ENCODE peak calls at places on chromosomes 4 and X, in nine cellular contexts. I is lower lobe of right lung, V is lung, Q is colonic mucosa, G is cardiac muscle cell, S is SK-N-SH, E is right cardiac atrium, H is astrocyte, T is GM23248. P is an unnamed sample.

GRCh38 chr4:78756721-78757120 is 19.4 kb upstream of the BMP2K start:
- DNase-seq in E (no peak), V (no peak), S (no peak), H (no peak), Q (no peak), T (no peak), I (no peak), G (no peak), P (no peak)

GRCh38 chr4:107931775-107932321 is 499 bp downstream of the CYP2U1 start:
- DNase-seq in T (no peak), G (no peak), H (no peak), I (peak; percentile 52), S (no peak), E (no peak), V (no peak), Q (peak; percentile 18), P (no peak)

GRCh38 chr4:154277164-154277563 is 214.4 kb downstream of the DCHS2 start:
- DNase-seq in V (no peak), H (peak; percentile 18), T (no peak), I (no peak), E (no peak), S (no peak), G (no peak), Q (no peak), P (no peak)

GRCh38 chr4:1211371-1211770 is 37.6 kb downstream of the CTBP1 start:
- DNase-seq in I (peak; percentile 30), S (no peak), V (no peak), T (no peak), E (peak; percentile 26), G (no peak), Q (no peak), H (no peak), P (no peak)

GRCh38 chrX:2707334-2707760 is 16.3 kb downstream of the CD99 start:
- DNase-seq in E (no peak), H (peak; percentile 70), T (peak; percentile 98), S (peak; percentile 67), G (no peak), Q (peak; percentile 47), V (peak; percentile 55), I (no peak), P (peak; percentile 65)

GRCh38 chrX:65637335-65637734 is 30.1 kb upstream of the MSN start:
- DNase-seq in S (no peak), G (no peak), E (no peak), H (no peak), I (no peak), T (no peak), Q (no peak), V (no peak), P (no peak)

GRCh38 chrX:104351173-104351769 is 96.5 kb upstream of the ESX1 start:
- DNase-seq in E (no peak), Q (no peak), H (peak; percentile 84), I (no peak), T (peak; percentile 91), V (no peak), S (no peak), G (no peak), P (no peak)

GRCh38 chr4:120293341-120293740 is 226.7 kb upstream of the MAD2L1 start:
- DNase-seq in H (peak; percentile 60), I (no peak), G (no peak), T (no peak), E (no peak), S (no peak), V (no peak), Q (no peak), P (no peak)

GRCh38 chr4:185312699-185313098 is 83.0 kb downstream of the LRP2BP start:
- DNase-seq in S (no peak), H (peak; percentile 75), Q (no peak), T (no peak), V (no peak), G (no peak), I (no peak), E (no peak), P (no peak)

GRCh38 chrX:136779346-136779781 is 1.4 kb downstream of the ARHGEF6 start:
- DNase-seq in V (no peak), T (peak; percentile 9), G (no peak), I (no peak), H (no peak), Q (no peak), E (no peak), S (no peak), P (no peak)

GRCh38 chr4:126338572-126338971 is 1023.8 kb downstream of the FAT4 start:
- DNase-seq in I (no peak), E (no peak), V (no peak), T (no peak), Q (no peak), H (no peak), G (no peak), S (peak; percentile 3), P (no peak)

GRCh38 chr4:121842862-121843261 is 19.2 kb upstream of the CCNA2 start:
- DNase-seq in S (no peak), Q (no peak), I (no peak), V (no peak), E (no peak), T (no peak), G (no peak), H (no peak), P (no peak)

GRCh38 chr4:86319390-86319789 is 40.5 kb downstream of the MAPK10 start:
- DNase-seq in Q (no peak), G (no peak), T (no peak), S (no peak), I (no peak), E (no peak), H (no peak), V (no peak), P (no peak)

GRCh38 chrX:71814123-71814912 is 51.2 kb downstream of the CXorf49B start:
- DNase-seq in T (no peak), V (no peak), H (no peak), S (no peak), E (no peak), G (no peak), Q (no peak), I (no peak), P (no peak)

DNA sequence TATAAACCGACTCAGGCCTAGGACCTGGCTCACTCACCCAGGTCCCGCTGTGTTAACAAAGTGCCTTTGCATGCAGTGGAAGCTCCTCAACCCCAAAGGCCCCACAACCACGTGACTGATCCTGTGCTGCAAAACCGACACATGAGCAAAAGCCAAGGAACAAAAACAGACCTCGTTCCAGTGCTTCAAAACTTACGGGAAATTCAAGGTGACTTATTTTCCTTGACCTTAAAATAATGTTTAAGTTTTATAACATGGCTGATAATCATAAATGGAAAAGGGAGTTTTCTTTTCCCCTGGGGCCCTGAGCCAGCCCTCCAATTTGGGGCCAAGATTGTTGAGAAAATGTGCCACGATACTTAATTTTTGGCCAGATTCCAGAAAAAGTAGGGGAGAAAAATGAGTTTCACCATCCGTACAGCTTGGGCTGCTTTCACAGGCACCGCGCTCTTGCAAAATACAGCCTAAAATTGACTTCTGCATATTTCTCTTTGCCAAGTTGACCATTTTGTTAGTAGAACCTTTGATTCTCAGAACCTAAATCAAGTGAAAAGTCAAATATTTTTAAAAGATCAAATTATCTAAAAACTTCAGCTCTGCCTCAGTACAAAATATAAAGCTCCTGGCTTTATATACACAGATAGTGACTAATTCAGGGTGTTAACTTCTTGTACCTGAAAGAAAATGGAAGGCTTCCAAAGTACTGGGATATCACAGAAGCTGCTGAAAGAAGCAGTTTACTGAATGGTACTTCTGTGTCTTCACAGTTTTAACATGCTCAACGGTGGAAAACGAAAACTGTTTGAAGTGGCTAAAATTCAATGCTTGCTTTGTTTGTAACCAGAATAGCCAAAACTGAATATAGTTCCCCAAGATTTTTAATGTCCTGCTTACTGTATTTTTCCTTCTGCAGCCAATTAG is 93.8 kb downstream of the APBB2 start:
- DNase-seq in G (no peak), Q (no peak), I (peak; percentile 56), S (no peak), E (peak; percentile 72), H (peak; percentile 48), V (peak; percentile 52), T (peak; percentile 53), P (peak; percentile 74)
- H3K4me3 ChIP-seq in G (no peak overlapping the region), Q (no peak overlapping the region), I (no peak overlapping the region), S (no peak overlapping the region), E (no peak overlapping the region), H (no peak overlapping the region), V (no peak overlapping the region), T (peak overlapping the region; percentile 0), P (peak overlapping the region; percentile 42)

GRCh38 chrX:40843643-40844042 is 108.3 kb upstream of the MED14 start:
- DNase-seq in Q (no peak), V (no peak), T (no peak), S (no peak), H (no peak), I (no peak), E (no peak), G (no peak), P (no peak)
- H3K9me3 ChIP-seq in Q (no peaks in the 10 kb centered on the region), V (no peaks in the 10 kb centered on the region), T (no peaks in the 10 kb centered on the region), S (no peaks in the 10 kb centered on the region), H (peaks cover 8% of the 10 kb centered on the region), I (no peaks in the 10 kb centered on the region), E (no peaks in the 10 kb centered on the region), G (no peaks in the 10 kb centered on the region), P (peaks cover 19% of the 10 kb centered on the region)

DNA sequence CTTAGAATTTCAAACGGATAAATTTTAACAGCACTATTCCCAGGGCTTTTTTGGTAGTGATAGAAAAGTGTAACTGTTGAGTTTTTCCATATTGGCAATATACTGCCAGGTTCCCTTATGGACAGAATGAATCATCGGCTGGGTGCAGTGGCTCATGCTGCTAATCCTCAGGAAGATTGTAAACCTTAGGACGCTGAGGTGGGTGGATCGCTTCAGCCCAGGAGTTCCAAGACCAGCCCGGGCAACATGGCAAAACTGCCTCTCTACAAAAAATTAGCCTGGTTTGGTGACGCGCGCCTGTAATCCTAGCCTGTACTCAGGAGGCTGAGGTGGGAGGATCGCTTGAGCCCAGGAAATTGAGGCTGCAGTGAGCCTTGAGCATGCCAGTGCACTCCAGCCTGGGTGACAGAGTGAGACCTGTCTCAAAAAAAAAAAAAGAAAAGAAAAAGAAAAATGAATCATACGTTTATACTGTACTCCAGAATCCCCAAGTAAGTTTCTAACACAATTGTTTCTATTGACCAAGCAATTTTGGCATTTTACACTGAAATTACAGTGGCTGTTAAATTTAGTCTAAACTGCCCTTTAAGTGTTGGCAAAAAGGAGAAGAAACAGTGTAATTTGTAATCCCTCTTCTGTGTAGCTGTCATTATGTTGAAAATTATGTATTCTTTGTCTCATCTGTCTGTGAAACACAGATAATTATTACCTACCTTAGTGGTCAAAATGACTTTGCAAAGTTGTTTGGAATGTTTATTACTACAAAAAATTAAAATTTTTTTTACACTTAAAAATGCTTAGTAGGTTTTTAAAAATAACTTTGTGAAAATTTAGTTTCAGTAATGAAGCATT is 1.8 kb downstream of the SLC30A9 start:
- DNase-seq in E (peak; percentile 20), I (no peak), S (no peak), G (no peak), H (peak; percentile 12), Q (no peak), V (no peak), T (peak; percentile 56), P (no peak)
- H3K4me3 ChIP-seq in E (no peak overlapping the region), I (no peak overlapping the region), S (peak overlapping the region; percentile 98), G (peak overlapping the region; percentile 92), H (peak overlapping the region; percentile 87), Q (no peak overlapping the region), V (no peak overlapping the region), T (peak overlapping the region; percentile 92), P (peak overlapping the region; percentile 90)

GRCh38 chr4:40526741-40527140 is 102.9 kb downstream of the RBM47 start:
- DNase-seq in V (no peak), H (no peak), T (no peak), Q (no peak), I (no peak), E (no peak), G (no peak), S (no peak), P (no peak)
- H3K9me3 ChIP-seq in V (no peaks in the 10 kb centered on the region), H (no peaks in the 10 kb centered on the region), T (no peaks in the 10 kb centered on the region), Q (no peaks in the 10 kb centered on the region), I (no peaks in the 10 kb centered on the region), E (no peaks in the 10 kb centered on the region), G (no peaks in the 10 kb centered on the region), S (no peaks in the 10 kb centered on the region), P (no peaks in the 10 kb centered on the region)